ENCODE peak calls at places on chromosomes 2 and 18, in seven cellular contexts. Z is cardiac fibroblast; V is GM03348; D is OCI-M1; N is hypothalamus; A is stimulated activated CD4-positive, alpha-beta T cell treated with anti-CD3 and anti-CD28 coated beads, Interleukin-1b, Interleukin-23, amount 100 ng/mL, for 24 hours; E is fibroblast of lung. O is an unnamed sample.

GRCh38 chr2:2720351-2720750 is 389.3 kb upstream of the MYT1L start:
- DNase-seq in N (no peak), E (no peak), V (no peak), A (no peak), D (no peak), Z (no peak), O (no peak)

GRCh38 chr2:130836501-130837174 is at the start of gene ARHGEF4:
- DNase-seq in Z (no peak), V (peak; percentile 41), N (no peak), A (no peak), E (no peak), D (no peak), O (peak; percentile 42)

GRCh38 chr2:74991977-74992376 is 33.5 kb downstream of the POLE4 start:
- DNase-seq in A (no peak), Z (peak; percentile 56), D (peak; percentile 14), N (no peak), V (peak; percentile 23), E (peak; percentile 56), O (peak; percentile 64)

GRCh38 chr18:1075310-1075709 is 170.6 kb downstream of the ADCYAP1 start:
- DNase-seq in Z (no peak), A (no peak), N (no peak), V (no peak), D (no peak), E (no peak), O (no peak)

GRCh38 chr2:216713691-216714411 is 18.5 kb upstream of the IGFBP5 start:
- DNase-seq in Z (peak; percentile 88), V (peak; percentile 90), D (no peak), E (peak; percentile 86), A (no peak), N (no peak), O (peak; percentile 95)

GRCh38 chr2:14567561-14567960 is 65.0 kb upstream of the LRATD1 start:
- DNase-seq in A (no peak), D (no peak), N (no peak), E (peak; percentile 13), Z (no peak), V (no peak), O (no peak)

GRCh38 chr2:75560768-75561565 is at the start of gene EVA1A:
- DNase-seq in A (no peak), D (no peak), Z (peak; percentile 74), V (peak; percentile 85), N (no peak), E (peak; percentile 64), O (peak; percentile 82)

GRCh38 chr18:54938506-54938905 is 20.8 kb downstream of the CCDC68 start:
- DNase-seq in D (no peak), N (no peak), E (no peak), V (no peak), Z (no peak), A (no peak), O (no peak)

GRCh38 chr2:69767034-69767433 is 25.1 kb downstream of the ANXA4 start:
- DNase-seq in V (peak; percentile 58), E (peak; percentile 98), D (no peak), N (no peak), Z (peak; percentile 60), A (no peak), O (peak; percentile 94)

GRCh38 chr18:7877609-7878008 is 310.5 kb downstream of the PTPRM start:
- DNase-seq in Z (no peak), E (no peak), A (no peak), D (no peak), N (no peak), V (no peak), O (no peak)

GRCh38 chr18:36297419-36298112 is at the start of gene FHOD3:
- DNase-seq in V (peak; percentile 97), A (no peak), N (peak; percentile 24), Z (peak; percentile 55), D (no peak), E (peak; percentile 28), O (peak; percentile 82)

GRCh38 chr2:78967294-78967693 is 58.2 kb upstream of the REG3G start:
- DNase-seq in D (no peak), V (no peak), Z (no peak), N (no peak), A (no peak), E (no peak), O (no peak)

GRCh38 chr2:155494744-155495143 is 796.2 kb downstream of the KCNJ3 start:
- DNase-seq in N (no peak), E (no peak), V (no peak), Z (no peak), D (no peak), A (no peak), O (no peak)

GRCh38 chr2:223122706-223123265 is 70.8 kb downstream of the KCNE4 start:
- DNase-seq in E (no peak), V (no peak), D (no peak), A (no peak), Z (no peak), N (no peak), O (no peak)

GRCh38 chr2:143681006-143681405 is 551.8 kb downstream of the ARHGAP15 start:
- DNase-seq in A (no peak), V (no peak), Z (no peak), N (no peak), E (no peak), D (no peak), O (no peak)

GRCh38 chr2:51918113-51918512 is 886.2 kb upstream of the NRXN1 start:
- DNase-seq in Z (peak; percentile 76), V (peak; percentile 44), N (no peak), E (peak; percentile 44), D (no peak), A (no peak), O (no peak)

GRCh38 chr2:76268928-76269327 is 558.2 kb upstream of the GCFC2 start:
- DNase-seq in V (no peak), N (no peak), Z (peak; percentile 1), D (no peak), E (peak; percentile 77), A (no peak), O (peak; percentile 16)

GRCh38 chr2:237456200-237456731 is 30.8 kb upstream of the MLPH start:
- DNase-seq in Z (peak; percentile 95), N (no peak), A (no peak), D (no peak), V (peak; percentile 80), E (peak; percentile 96), O (peak; percentile 99)

GRCh38 chr2:22359020-22359672 is 1025.8 kb upstream of the KLHL29 start:
- DNase-seq in E (no peak), A (no peak), N (no peak), Z (no peak), V (no peak), D (no peak), O (no peak)

GRCh38 chr2:215517391-215517790 is 81.5 kb upstream of the FN1 start:
- DNase-seq in D (no peak), N (no peak), Z (peak; percentile 31), E (no peak), A (no peak), V (no peak), O (no peak)

GRCh38 chr18:23689031-23689615 is at the start of gene LAMA3:
- DNase-seq in E (no peak), N (no peak), Z (peak; percentile 24), V (peak; percentile 82), D (no peak), A (no peak), O (peak; percentile 54)

GRCh38 chr2:182435754-182436153 is 8.9 kb upstream of the PDE1A start:
- DNase-seq in N (no peak), V (peak; percentile 48), D (peak; percentile 20), Z (peak; percentile 39), A (no peak), E (peak; percentile 29), O (no peak)

GRCh38 chr2:212548459-212548815 is 9.8 kb upstream of the ERBB4 start:
- DNase-seq in V (peak; percentile 48), N (no peak), D (peak; percentile 66), E (peak; percentile 40), Z (peak; percentile 58), A (no peak), O (peak; percentile 25)

GRCh38 chr2:179338681-179339080 is 74.0 kb upstream of the SESTD1 start:
- DNase-seq in D (peak; percentile 10), Z (peak; percentile 63), E (peak; percentile 60), N (no peak), V (peak; percentile 69), A (no peak), O (no peak)

GRCh38 chr18:33577688-33578370 is at the start of gene ASXL3:
- DNase-seq in Z (no peak), N (peak; percentile 7), E (peak; percentile 51), D (no peak), A (no peak), V (peak; percentile 42), O (no peak)